ENCODE peak calls at places on chromosomes 11 and 22, in four cellular contexts. O, P, D and G are unnamed samples.

GRCh38 chr11:6745465-6746015 is 26.2 kb downstream of the OR2AG2 start:
- DNase-seq in O (no peak), P (no peak), D (no peak), G (no peak)

GRCh38 chr11:94171693-94172440 is 43.2 kb downstream of the PANX1 start:
- DNase-seq in O (no peak), P (no peak), D (no peak), G (no peak)

GRCh38 chr11:110951609-110952008 is 239.4 kb upstream of the ARHGAP20 start:
- DNase-seq in O (no peak), P (no peak), D (no peak), G (no peak)

GRCh38 chr22:25069758-25070461 is 117.4 kb downstream of the KIAA1671 start:
- DNase-seq in O (no peak), P (no peak), D (no peak), G (no peak)

GRCh38 chr22:43289976-43290663 is 53.1 kb downstream of the SCUBE1 start:
- DNase-seq in O (no peak), P (no peak), D (no peak), G (peak)

GRCh38 chr11:2537896-2538855 is 93.4 kb downstream of the KCNQ1 start:
- DNase-seq in O (peak), P (no peak), D (no peak), G (peak)

GRCh38 chr22:27456696-27457503 is 344.7 kb downstream of the MN1 start:
- DNase-seq in O (no peak), P (no peak), D (no peak), G (no peak)

GRCh38 chr11:83403990-83404389 is 117.8 kb upstream of the CCDC90B start:
- DNase-seq in O (no peak), P (no peak), D (no peak), G (no peak)

GRCh38 chr11:42778193-42778592 is 533.6 kb upstream of the API5 start:
- DNase-seq in O (no peak), P (no peak), D (no peak), G (no peak)

GRCh38 chr22:24407884-24408283 is 19.5 kb upstream of the ADORA2A start:
- DNase-seq in O (no peak), P (no peak), D (no peak), G (no peak)

GRCh38 chr22:39994046-39994565 is 648 bp upstream of the FAM83F start:
- DNase-seq in O (no peak), P (no peak), D (no peak), G (no peak)

GRCh38 chr22:20131593-20131855 is at the start of gene ZDHHC8:
- DNase-seq in O (peak), P (no peak), D (no peak), G (no peak)

GRCh38 chr11:104522650-104523049 is 358.7 kb upstream of the PDGFD start:
- DNase-seq in O (no peak), P (no peak), D (no peak), G (no peak)

GRCh38 chr11:116687458-116688201 is 85.2 kb downstream of the BUD13 start:
- DNase-seq in O (peak), P (no peak), D (peak), G (peak)

GRCh38 chr11:85955531-85955930 is 100.3 kb downstream of the CCDC83 start:
- DNase-seq in O (no peak), P (no peak), D (no peak), G (no peak)

GRCh38 chr22:27825174-27825573 is 23.6 kb upstream of the MN1 start:
- DNase-seq in O (no peak), P (no peak), D (no peak), G (no peak)

GRCh38 chr22:45096256-45096907 is 67.3 kb upstream of the NUP50 start:
- DNase-seq in O (no peak), P (peak), D (peak), G (no peak)